ENCODE peak calls at places on chromosome 9, in four cellular contexts. V is RWPE1, J is AG10803, T is activated B cell treated with CpG ODN at 0.5 μM for 24 hours. R is an unnamed sample.

GRCh38 chr9:129166962-129167557 is 11.0 kb downstream of the IER5L start:
- DNase-seq in T (no peak), V (peak; percentile 100), J (peak; percentile 71), R (peak; percentile 42)

GRCh38 chr9:117496307-117496706 is 81.5 kb upstream of the ASTN2 start:
- DNase-seq in J (no peak), T (no peak), V (no peak), R (no peak)

GRCh38 chr9:80197661-80198060 is 625.9 kb downstream of the TLE4 start:
- DNase-seq in V (no peak), J (no peak), T (no peak), R (no peak)

GRCh38 chr9:86722706-86723075 is 224.6 kb downstream of the GAS1 start:
- DNase-seq in J (peak; percentile 39), V (no peak), T (no peak), R (no peak)

GRCh38 chr9:136303825-136304416 is at the start of gene CCDC187:
- DNase-seq in V (no peak), J (no peak), T (no peak), R (no peak)

GRCh38 chr9:33676746-33677505 is 118.4 kb upstream of the PRSS3 start:
- DNase-seq in T (peak; percentile 36), V (peak; percentile 23), J (peak; percentile 5), R (peak; percentile 33)

GRCh38 chr9:83474631-83475030 is 63.6 kb downstream of the FRMD3 start:
- DNase-seq in T (no peak), J (no peak), V (no peak), R (no peak)

GRCh38 chr9:134059661-134060395 is 8.0 kb downstream of the BRD3 start:
- DNase-seq in J (no peak), V (no peak), T (peak; percentile 52), R (peak; percentile 6)

GRCh38 chr9:79134654-79135053 is 437.1 kb upstream of the TLE4 start:
- DNase-seq in J (peak; percentile 58), V (no peak), T (no peak), R (no peak)

GRCh38 chr9:133449760-133450159 is 10.0 kb upstream of the CACFD1 start:
- DNase-seq in T (no peak), J (no peak), V (peak; percentile 94), R (no peak)

GRCh38 chr9:101247297-101247696 is 137.5 kb downstream of the BAAT start:
- DNase-seq in V (no peak), J (no peak), T (no peak), R (no peak)

GRCh38 chr9:127569819-127570401 is 42.2 kb upstream of the STXBP1 start:
- DNase-seq in J (peak; percentile 57), T (peak; percentile 25), V (peak; percentile 62), R (no peak)

GRCh38 chr9:121133104-121133816 is 58.5 kb downstream of the CNTRL start:
- DNase-seq in V (peak; percentile 34), J (no peak), T (peak; percentile 19), R (peak; percentile 18)

GRCh38 chr9:27165670-27166069 is 56.6 kb downstream of the TEK start:
- DNase-seq in V (no peak), J (no peak), T (no peak), R (peak; percentile 10)

GRCh38 chr9:137311971-137312851 is 10.1 kb upstream of the NRARP start:
- DNase-seq in V (no peak), J (no peak), T (no peak), R (no peak)

GRCh38 chr9:24897826-24898225 is 352.1 kb upstream of the IZUMO3 start:
- DNase-seq in V (no peak), T (no peak), J (no peak), R (no peak)

GRCh38 chr9:111851536-111851935 is 45.1 kb upstream of the UGCG start:
- DNase-seq in V (peak; percentile 98), J (no peak), T (no peak), R (no peak)

GRCh38 chr9:135774794-135775525 is 73.0 kb downstream of the KCNT1 start:
- DNase-seq in V (no peak), J (no peak), T (no peak), R (no peak)

GRCh38 chr9:93079371-93079770 is 16.6 kb upstream of the CARD19 start:
- DNase-seq in T (peak; percentile 5), V (no peak), J (no peak), R (no peak)

GRCh38 chr9:91836515-91836914 is 113.5 kb downstream of the ROR2 start:
- DNase-seq in V (no peak), J (no peak), T (no peak), R (no peak)

GRCh38 chr9:112069318-112070169 is 105.6 kb downstream of the SUSD1 start:
- DNase-seq in V (no peak), J (no peak), T (no peak), R (no peak)

GRCh38 chr9:74610523-74611061 is 113.5 kb downstream of the RORB start:
- DNase-seq in V (no peak), J (no peak), T (no peak), R (no peak)

GRCh38 chr9:12640021-12640587 is 53.1 kb upstream of the TYRP1 start:
- DNase-seq in V (peak; percentile 20), T (no peak), J (peak; percentile 51), R (no peak)
- TF ChIP-seq CTCF in V (peak; percentile 50), T (no peak), J (peak; percentile 53), R (peak; percentile 77)

DNA sequence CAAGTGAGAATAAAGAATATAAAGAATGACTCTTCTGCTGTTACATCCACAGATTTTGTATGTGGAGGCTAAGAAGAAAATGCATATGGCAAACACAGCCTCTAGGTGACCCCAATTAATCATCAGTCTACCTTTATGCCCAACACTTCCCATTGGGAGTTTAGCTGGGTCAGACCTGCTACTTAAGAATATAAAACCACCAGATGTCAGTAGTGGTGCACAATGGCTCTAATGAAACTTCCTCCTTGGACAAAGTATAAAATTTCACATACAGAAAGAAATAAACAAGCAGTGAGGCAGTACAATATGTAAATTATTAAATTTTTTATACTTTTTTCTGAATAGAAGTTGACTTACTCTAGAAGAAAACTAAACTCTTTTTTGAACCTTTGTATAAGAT is 539.9 kb downstream of the BRINP1 start:
- DNase-seq in V (no peak), J (peak; percentile 36), T (no peak), R (no peak)
- TF ChIP-seq CTCF in V (no peak), J (peak; percentile 65), T (no peak), R (peak; percentile 43)

DNA sequence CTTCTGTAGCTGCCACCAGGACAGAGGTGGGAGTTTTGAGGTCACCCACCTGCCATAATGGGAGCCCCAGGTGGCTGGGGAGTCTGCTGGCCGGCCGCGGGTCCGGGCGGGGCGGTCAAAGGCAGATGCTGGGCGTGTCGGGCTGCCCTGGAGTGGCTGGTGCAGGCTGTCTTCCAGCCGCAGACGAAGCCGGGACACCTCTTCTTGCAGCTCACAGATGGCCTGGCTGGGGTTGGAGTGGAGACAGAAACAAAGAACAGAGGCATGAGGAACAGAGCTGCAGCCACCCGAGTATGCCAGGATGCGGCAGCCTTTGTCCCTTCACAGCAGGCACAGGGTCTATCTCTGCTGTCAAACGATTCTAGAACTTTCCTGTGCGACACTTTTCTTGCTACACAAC is 18.0 kb downstream of the ORM2 start:
- DNase-seq in V (no peak), T (no peak), J (no peak), R (no peak)
- TF ChIP-seq CTCF in V (no peak), T (no peak), J (no peak), R (no peak)

DNA sequence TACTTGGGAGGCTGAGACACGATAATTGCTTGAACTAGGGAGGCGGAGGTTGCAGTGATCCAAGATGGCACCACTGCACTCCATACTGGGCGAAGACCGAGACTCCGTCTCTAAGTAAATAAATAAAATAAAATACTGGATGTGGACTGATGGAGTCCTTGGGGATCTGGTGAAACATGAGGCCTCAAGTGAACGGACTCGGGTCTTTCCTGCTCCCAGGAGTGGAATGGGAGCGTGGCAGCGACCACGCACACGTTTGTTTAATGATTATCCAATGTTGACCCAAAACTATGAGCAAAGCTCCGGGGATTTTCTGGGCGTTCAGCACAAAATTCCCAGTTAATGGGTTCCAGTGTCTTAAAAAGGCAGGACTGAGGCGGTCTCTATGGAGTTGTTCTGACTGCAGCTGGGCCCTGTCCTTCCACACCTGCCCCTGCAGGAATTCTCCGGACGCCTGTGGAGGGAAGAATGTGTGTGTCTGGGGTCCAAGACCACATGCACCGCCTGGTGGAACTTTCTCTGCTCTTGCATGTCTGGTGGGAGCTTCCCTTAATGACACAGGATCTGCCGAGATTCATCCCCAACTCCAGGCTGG is 26.6 kb downstream of the NEK6 start:
- DNase-seq in J (peak; percentile 62), T (no peak), V (no peak), R (no peak)
- TF ChIP-seq CTCF in J (no peak), T (no peak), V (no peak), R (no peak)

GRCh38 chr9:3732077-3733038 is 206.6 kb upstream of the RFX3 start:
- DNase-seq in J (peak; percentile 89), T (no peak), V (peak; percentile 49), R (peak; percentile 45)
- TF ChIP-seq CTCF in J (peak; percentile 90), T (no peak), V (peak; percentile 70), R (peak; percentile 83)

GRCh38 chr9:94563548-94563947 is 8.7 kb downstream of the PCAT7 start:
- DNase-seq in V (no peak), T (no peak), J (no peak), R (no peak)
- TF ChIP-seq CTCF in V (no peak), T (no peak), J (no peak), R (no peak)

GRCh38 chr9:6215562-6215961 is at the start of gene IL33:
- DNase-seq in V (no peak), T (no peak), J (no peak), R (no peak)

GRCh38 chr9:6214903-6215302 is 704 bp upstream of the IL33 start:
- DNase-seq in T (no peak), J (peak; percentile 49), V (no peak), R (no peak)

GRCh38 chr9:6216002-6216401 is 395 bp downstream of the IL33 start:
- DNase-seq in J (no peak), V (no peak), T (no peak), R (no peak)

GRCh38 chr9:6218099-6218502 is 2.5 kb downstream of the IL33 start:
- DNase-seq in T (no peak), J (peak; percentile 69), V (peak; percentile 10), R (no peak)

DNA sequence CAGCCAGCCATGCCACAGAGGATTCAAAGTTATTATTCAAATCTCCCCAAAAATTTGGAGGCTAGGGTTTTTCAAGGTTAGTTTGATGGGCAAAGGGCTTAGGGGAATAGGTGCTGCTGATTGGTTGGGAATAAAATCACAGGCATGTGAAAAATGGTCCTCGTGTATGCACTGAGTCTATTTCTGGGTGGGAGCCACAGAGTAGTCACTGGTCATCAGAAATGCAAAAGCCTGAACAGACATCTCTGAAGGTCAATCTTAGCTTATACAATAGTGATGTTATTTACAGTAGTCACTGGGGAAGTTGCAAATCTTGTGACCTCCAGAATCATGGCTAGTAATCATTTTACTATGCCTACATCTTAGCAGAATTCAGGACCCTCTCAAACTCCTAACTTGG is 1.3 kb downstream of the IL33 start:
- DNase-seq in V (no peak), T (no peak), J (no peak), R (no peak)
- TF ChIP-seq CTCF in V (no peak), T (no peak), J (no peak), R (no peak)

GRCh38 chr9:119357697-119358096 is 11.5 kb downstream of the BRINP1 start:
- DNase-seq in T (no peak), V (no peak), J (no peak), R (no peak)
- TF ChIP-seq CTCF in T (no peak), V (no peak), J (no peak), R (no peak)

GRCh38 chr9:77291714-77292113 is 114.4 kb downstream of the VPS13A start:
- DNase-seq in V (peak; percentile 48), J (peak; percentile 40), T (no peak), R (no peak)
- TF ChIP-seq CTCF in V (peak; percentile 13), J (peak; percentile 69), T (no peak), R (peak; percentile 41)

R was measured in progenitor cell of endocrine pancreas.